ENCODE peak calls at places on chromosome 16, in four cellular contexts. One of them, this sample, is unnamed.

GRCh38 chr16:84689126-84689525 is 10.7 kb upstream of the USP10 start:
- DNase-seq in fibroblast of the aortic adventitia: peak; percentile 74
- DNase-seq in uterus: no peak
- DNase-seq in AG09319: peak; percentile 48
- DNase-seq in this sample: no peak

GRCh38 chr16:79089735-79090284 is 510.7 kb downstream of the MAF start:
- DNase-seq in uterus: no peak
- DNase-seq in fibroblast of the aortic adventitia: no peak
- DNase-seq in AG09319: no peak
- DNase-seq in this sample: no peak

GRCh38 chr16:58032710-58033293 is 7.2 kb downstream of the MMP15 start:
- DNase-seq in uterus: no peak
- DNase-seq in AG09319: no peak
- DNase-seq in fibroblast of the aortic adventitia: no peak
- DNase-seq in this sample: no peak

GRCh38 chr16:89918453-89919347 is at the start of gene MC1R:
- DNase-seq in AG09319: no peak
- DNase-seq in fibroblast of the aortic adventitia: peak; percentile 46
- DNase-seq in uterus: no peak
- DNase-seq in this sample: peak; percentile 40

GRCh38 chr16:47069291-47069690 is 74.5 kb downstream of the NETO2 start:
- DNase-seq in AG09319: no peak
- DNase-seq in fibroblast of the aortic adventitia: no peak
- DNase-seq in uterus: no peak
- DNase-seq in this sample: no peak

GRCh38 chr16:3246876-3247275 is 9.6 kb downstream of the MEFV start:
- DNase-seq in AG09319: no peak
- DNase-seq in uterus: no peak
- DNase-seq in fibroblast of the aortic adventitia: no peak
- DNase-seq in this sample: no peak

GRCh38 chr16:57316390-57317017 is 32.0 kb upstream of the PLLP start:
- DNase-seq in AG09319: peak; percentile 81
- DNase-seq in uterus: peak; percentile 67
- DNase-seq in fibroblast of the aortic adventitia: peak; percentile 99
- DNase-seq in this sample: no peak

GRCh38 chr16:77589071-77589755 is 133.1 kb upstream of the NUDT7 start:
- DNase-seq in AG09319: no peak
- DNase-seq in fibroblast of the aortic adventitia: no peak
- DNase-seq in uterus: no peak
- DNase-seq in this sample: no peak

GRCh38 chr16:67965668-67966548 is 2.5 kb downstream of the SLC12A4 start:
- DNase-seq in fibroblast of the aortic adventitia: peak; percentile 43
- DNase-seq in uterus: no peak
- DNase-seq in AG09319: no peak
- DNase-seq in this sample: no peak

GRCh38 chr16:56983211-56983751 is 6.1 kb upstream of the NLRC5 start:
- DNase-seq in AG09319: no peak
- DNase-seq in fibroblast of the aortic adventitia: no peak
- DNase-seq in uterus: no peak
- DNase-seq in this sample: no peak

GRCh38 chr16:19861811-19862327 is 22.8 kb downstream of the GPRC5B start:
- DNase-seq in fibroblast of the aortic adventitia: no peak
- DNase-seq in uterus: no peak
- DNase-seq in AG09319: no peak
- DNase-seq in this sample: no peak

GRCh38 chr16:24337013-24337412 is 80.9 kb downstream of the CACNG3 start:
- DNase-seq in fibroblast of the aortic adventitia: no peak
- DNase-seq in AG09319: no peak
- DNase-seq in uterus: no peak
- DNase-seq in this sample: no peak

GRCh38 chr16:79327836-79328235 is 272.7 kb downstream of the MAF start:
- DNase-seq in fibroblast of the aortic adventitia: no peak
- DNase-seq in AG09319: no peak
- DNase-seq in uterus: no peak
- DNase-seq in this sample: no peak

GRCh38 chr16:20918486-20919239 is 18.1 kb downstream of the LYRM1 start:
- DNase-seq in fibroblast of the aortic adventitia: peak; percentile 83
- DNase-seq in uterus: peak; percentile 67
- DNase-seq in AG09319: no peak
- DNase-seq in this sample: no peak

GRCh38 chr16:80751167-80751566 is 53.2 kb downstream of the CDYL2 start:
- DNase-seq in uterus: no peak
- DNase-seq in AG09319: peak; percentile 71
- DNase-seq in fibroblast of the aortic adventitia: peak; percentile 75
- DNase-seq in this sample: no peak

GRCh38 chr16:1181715-1182671 is 29.1 kb downstream of the CACNA1H start:
- DNase-seq in fibroblast of the aortic adventitia: peak; percentile 58
- DNase-seq in AG09319: no peak
- DNase-seq in uterus: peak; percentile 91
- DNase-seq in this sample: no peak

GRCh38 chr16:1183235-1183907 is 30.5 kb downstream of the CACNA1H start:
- DNase-seq in fibroblast of the aortic adventitia: peak; percentile 33
- DNase-seq in uterus: peak; percentile 87
- DNase-seq in AG09319: no peak
- DNase-seq in this sample: no peak

GRCh38 chr16:1178295-1178910 is 25.5 kb downstream of the CACNA1H start:
- DNase-seq in uterus: no peak
- DNase-seq in AG09319: no peak
- DNase-seq in fibroblast of the aortic adventitia: no peak
- DNase-seq in this sample: no peak

GRCh38 chr16:1184156-1184868 is 31.4 kb downstream of the CACNA1H start:
- DNase-seq in uterus: peak; percentile 43
- DNase-seq in fibroblast of the aortic adventitia: no peak
- DNase-seq in AG09319: no peak
- DNase-seq in this sample: no peak

GRCh38 chr16:1180772-1181714 is 28.1 kb downstream of the CACNA1H start:
- DNase-seq in fibroblast of the aortic adventitia: no peak
- DNase-seq in AG09319: no peak
- DNase-seq in uterus: peak; percentile 52
- DNase-seq in this sample: no peak
- TF ChIP-seq CTCF in fibroblast of the aortic adventitia: no peak
- TF ChIP-seq CTCF in AG09319: no peak
- TF ChIP-seq CTCF in uterus: peak; percentile 7
- TF ChIP-seq CTCF in this sample: no peak

GRCh38 chr16:11255737-11256656 is at the start of gene SOCS1:
- DNase-seq in uterus: peak; percentile 85
- DNase-seq in fibroblast of the aortic adventitia: peak; percentile 82
- DNase-seq in AG09319: peak; percentile 73
- DNase-seq in this sample: peak; percentile 92
- TF ChIP-seq CTCF in uterus: peak; percentile 94
- TF ChIP-seq CTCF in fibroblast of the aortic adventitia: peak; percentile 66
- TF ChIP-seq CTCF in AG09319: peak; percentile 43
- TF ChIP-seq CTCF in this sample: peak; percentile 46

GRCh38 chr16:69711115-69711740 is 15.1 kb downstream of the NQO1 start:
- DNase-seq in uterus: peak; percentile 91
- DNase-seq in AG09319: no peak
- DNase-seq in fibroblast of the aortic adventitia: peak; percentile 72
- DNase-seq in this sample: no peak

GRCh38 chr16:69712277-69712676 is 14.1 kb downstream of the NQO1 start:
- DNase-seq in fibroblast of the aortic adventitia: no peak
- DNase-seq in AG09319: no peak
- DNase-seq in uterus: no peak
- DNase-seq in this sample: no peak

GRCh38 chr16:69707920-69708683 is 18.3 kb downstream of the NQO1 start:
- DNase-seq in fibroblast of the aortic adventitia: no peak
- DNase-seq in uterus: no peak
- DNase-seq in AG09319: no peak
- DNase-seq in this sample: no peak

GRCh38 chr16:69706975-69707340 is 19.4 kb downstream of the NQO1 start:
- DNase-seq in AG09319: no peak
- DNase-seq in uterus: no peak
- DNase-seq in fibroblast of the aortic adventitia: no peak
- DNase-seq in this sample: no peak

DNA sequence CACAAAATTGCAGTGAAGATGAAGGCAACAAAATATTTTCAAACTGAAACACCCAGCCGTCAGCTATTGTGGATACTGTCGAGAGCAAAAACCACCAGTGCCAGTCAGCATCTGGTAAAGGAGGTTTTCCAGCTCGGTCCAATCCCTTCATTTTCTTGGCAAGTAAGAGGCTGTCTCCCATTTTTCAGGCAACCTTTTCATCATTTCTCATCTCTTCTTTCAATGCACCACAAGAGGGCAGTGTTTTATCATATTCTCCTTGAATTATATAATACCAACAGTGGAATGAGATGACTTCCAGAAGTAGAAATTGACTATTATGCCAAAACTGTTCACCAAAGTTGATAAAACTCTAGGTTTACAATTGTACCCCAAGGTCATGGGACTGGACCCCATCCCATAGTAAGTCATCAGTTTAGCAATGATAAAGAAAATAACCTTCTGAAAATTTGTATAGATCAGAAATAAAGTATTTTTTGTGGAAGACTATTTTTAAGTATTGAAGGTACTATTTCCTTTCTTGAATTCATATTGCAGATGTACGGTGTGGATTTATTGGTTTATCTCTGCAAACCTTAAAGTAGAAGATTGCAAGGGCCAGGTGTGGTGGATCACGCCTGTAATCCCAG is 16.8 kb downstream of the NQO1 start:
- DNase-seq in AG09319: no peak
- DNase-seq in uterus: no peak
- DNase-seq in fibroblast of the aortic adventitia: peak; percentile 84
- DNase-seq in this sample: no peak
- TF ChIP-seq CTCF in AG09319: peak; percentile 53
- TF ChIP-seq CTCF in uterus: peak; percentile 61
- TF ChIP-seq CTCF in fibroblast of the aortic adventitia: peak; percentile 57
- TF ChIP-seq CTCF in this sample: peak; percentile 54

GRCh38 chr16:9124908-9125584 is 33.6 kb downstream of the HAPSTR1 start:
- DNase-seq in AG09319: no peak
- DNase-seq in uterus: no peak
- DNase-seq in fibroblast of the aortic adventitia: no peak
- DNase-seq in this sample: no peak
- TF ChIP-seq CTCF in AG09319: no peak
- TF ChIP-seq CTCF in uterus: no peak
- TF ChIP-seq CTCF in fibroblast of the aortic adventitia: no peak
- TF ChIP-seq CTCF in this sample: no peak

GRCh38 chr16:12901204-12901596 is 198 bp upstream of the SHISA9 start:
- DNase-seq in AG09319: no peak
- DNase-seq in uterus: no peak
- DNase-seq in fibroblast of the aortic adventitia: no peak
- DNase-seq in this sample: no peak
- TF ChIP-seq CTCF in AG09319: no peak
- TF ChIP-seq CTCF in uterus: no peak
- TF ChIP-seq CTCF in fibroblast of the aortic adventitia: no peak
- TF ChIP-seq CTCF in this sample: no peak

GRCh38 chr16:70723740-70724145 is 37.9 kb upstream of the MTSS2 start:
- DNase-seq in fibroblast of the aortic adventitia: no peak
- DNase-seq in AG09319: no peak
- DNase-seq in uterus: no peak
- DNase-seq in this sample: no peak

GRCh38 chr16:70717065-70717464 is 31.2 kb upstream of the MTSS2 start:
- DNase-seq in AG09319: no peak
- DNase-seq in uterus: no peak
- DNase-seq in fibroblast of the aortic adventitia: no peak
- DNase-seq in this sample: no peak

GRCh38 chr16:70721202-70721963 is 35.5 kb upstream of the MTSS2 start:
- DNase-seq in fibroblast of the aortic adventitia: no peak
- DNase-seq in AG09319: no peak
- DNase-seq in uterus: no peak
- DNase-seq in this sample: no peak

GRCh38 chr16:70717817-70718216 is 32.0 kb upstream of the MTSS2 start:
- DNase-seq in AG09319: no peak
- DNase-seq in fibroblast of the aortic adventitia: no peak
- DNase-seq in uterus: no peak
- DNase-seq in this sample: no peak

DNA sequence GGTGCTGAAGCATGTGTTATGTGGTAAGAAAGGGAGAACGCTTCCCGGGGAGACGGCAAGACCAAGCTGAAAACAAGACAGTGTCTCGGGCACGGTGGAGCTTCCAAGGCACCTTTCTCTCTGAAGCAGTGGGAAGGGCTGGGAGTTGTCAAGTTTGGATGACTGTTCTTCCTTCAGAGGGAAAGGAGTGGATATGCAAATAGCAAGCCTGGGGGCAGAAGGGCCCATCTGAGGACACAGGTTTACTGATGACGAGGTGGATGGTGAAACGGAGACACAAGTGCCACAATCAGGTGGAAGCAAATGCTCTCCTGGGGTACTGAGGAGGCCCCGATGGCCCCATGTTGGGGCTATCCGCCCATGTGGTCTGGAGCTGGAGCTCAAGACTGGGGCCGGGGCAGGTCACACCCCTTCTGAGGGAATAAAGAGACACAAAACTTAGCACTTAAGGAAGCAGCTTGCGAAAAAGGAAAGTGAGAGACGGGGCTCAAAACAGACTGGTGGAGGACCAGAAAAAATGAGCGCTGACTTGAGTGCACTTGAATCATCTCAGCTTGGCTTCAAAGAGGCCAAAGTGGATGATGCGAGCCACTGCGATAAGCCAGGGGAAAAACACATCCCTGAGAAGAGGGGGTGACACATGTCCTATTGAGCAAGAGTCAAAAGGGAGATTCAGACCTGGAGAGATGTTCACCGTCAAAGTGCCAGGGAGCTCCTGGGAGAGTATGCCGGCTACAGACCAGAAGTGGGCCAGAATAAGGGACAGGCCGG is 34.8 kb upstream of the MTSS2 start:
- DNase-seq in uterus: no peak
- DNase-seq in AG09319: no peak
- DNase-seq in fibroblast of the aortic adventitia: no peak
- DNase-seq in this sample: no peak
- TF ChIP-seq CTCF in uterus: no peak
- TF ChIP-seq CTCF in AG09319: no peak
- TF ChIP-seq CTCF in fibroblast of the aortic adventitia: no peak
- TF ChIP-seq CTCF in this sample: no peak

This sample was measured in activated B cell treated with CpG ODN at 0.5 μM for 24 hours.